ENCODE peak calls at places on chromosomes 13 and 19, in eight cellular contexts. V is nephron progenitor cell; R is bronchial epithelial cell; Q is CD4-positive, alpha-beta memory T cell; L is NCI-H524 treated with DMSO at 0.1 percent for 48 hours; X is EL; M is right atrium auricular region; B is NCI-H1092 treated with DMSO at 0.1 percent for 48 hours. K is an unnamed sample.

GRCh38 chr19:56333506-56333905 is 18.9 kb upstream of the ZSCAN5A start:
- DNase-seq in X (peak; percentile 59), R (peak; percentile 57), Q (peak; percentile 40), V (peak; percentile 42), B (peak; percentile 5), L (no peak), M (no peak), K (peak; percentile 60)

GRCh38 chr19:41449079-41449864 is 6.3 kb downstream of the ERICH4 start:
- DNase-seq in L (no peak), Q (peak; percentile 72), X (peak; percentile 75), R (peak; percentile 37), M (peak; percentile 84), V (peak; percentile 87), B (peak; percentile 43), K (peak; percentile 74)

GRCh38 chr19:5826531-5827341 is 12.8 kb downstream of the FUT6 start:
- DNase-seq in L (no peak), V (peak; percentile 89), Q (peak; percentile 16), B (peak; percentile 79), R (peak; percentile 25), X (peak; percentile 46), M (peak; percentile 61), K (no peak)

GRCh38 chr13:102724923-102725322 is 30.1 kb upstream of the METTL21C start:
- DNase-seq in L (no peak), M (no peak), B (peak; percentile 45), V (no peak), Q (no peak), X (peak; percentile 52), R (peak; percentile 97), K (no peak)

GRCh38 chr19:41377977-41378707 is 1.8 kb downstream of the TMEM91 start:
- DNase-seq in M (no peak), B (no peak), Q (no peak), L (peak; percentile 15), X (no peak), R (no peak), V (peak; percentile 32), K (no peak)

GRCh38 chr19:45117167-45117594 is 24.2 kb downstream of the PPP1R37 start:
- DNase-seq in B (no peak), M (no peak), R (no peak), Q (peak; percentile 12), V (no peak), X (no peak), L (peak; percentile 29), K (no peak)

GRCh38 chr19:31330761-31331160 is 18.5 kb downstream of the TSHZ3 start:
- DNase-seq in M (no peak), Q (no peak), R (peak; percentile 54), L (no peak), X (no peak), B (no peak), V (no peak), K (no peak)

GRCh38 chr19:39341122-39341719 is 1.0 kb upstream of the SAMD4B start:
- DNase-seq in X (peak; percentile 42), M (no peak), L (no peak), Q (no peak), V (peak; percentile 49), B (no peak), R (no peak), K (no peak)

K was measured in mucosa of gallbladder.